ENCODE peak calls at places on chromosome X, in eight cellular contexts. S is fibroblast of the aortic adventitia; Y is non-pigmented ciliary epithelial cell; D is bronchial epithelial cell; X is CD8-positive, alpha-beta memory T cell; E is AG08395; M is aorta; P is amygdala. I is an unnamed sample.

GRCh38 chrX:109590176-109590575 is 34.8 kb downstream of the KCNE5 start:
- DNase-seq in S (no peak), Y (no peak), D (no peak), X (no peak), E (no peak), M (no peak), P (no peak), I (no peak)

GRCh38 chrX:17854521-17854920 is 6.6 kb downstream of the RAI2 start:
- DNase-seq in S (no peak), Y (no peak), D (no peak), X (no peak), E (no peak), M (no peak), P (no peak), I (no peak)

GRCh38 chrX:123169247-123169901 is 14.7 kb upstream of the GRIA3 start:
- DNase-seq in S (peak), Y (no peak), D (peak), X (no peak), E (no peak), M (no peak), P (no peak), I (no peak)

GRCh38 chrX:130594453-130594916 is 192.7 kb downstream of the RBMX2 start:
- DNase-seq in S (no peak), Y (no peak), D (no peak), X (no peak), E (no peak), M (no peak), P (peak), I (no peak)

GRCh38 chrX:46739736-46740135 is 19.2 kb downstream of the SLC9A7 start:
- DNase-seq in S (no peak), Y (no peak), D (no peak), X (no peak), E (no peak), M (no peak), P (no peak), I (no peak)

GRCh38 chrX:97616883-97617510 is 733.3 kb downstream of the RPA4 start:
- DNase-seq in S (peak), Y (peak), D (peak), X (no peak), E (peak), M (peak), P (no peak), I (peak)

GRCh38 chrX:25158635-25159034 is 142.9 kb upstream of the ARX start:
- DNase-seq in S (peak), Y (no peak), D (peak), X (no peak), E (no peak), M (no peak), P (no peak), I (no peak)

GRCh38 chrX:106612403-106612789 is 618 bp downstream of the RADX start:
- DNase-seq in S (no peak), Y (no peak), D (peak), X (no peak), E (no peak), M (no peak), P (no peak), I (no peak)

GRCh38 chrX:119236599-119237525 is 777 bp downstream of the PGRMC1 start:
- DNase-seq in S (peak), Y (no peak), D (peak), X (peak), E (peak), M (peak), P (peak), I (peak)

GRCh38 chrX:123083924-123084323 is 100.2 kb upstream of the GRIA3 start:
- DNase-seq in S (peak), Y (no peak), D (peak), X (no peak), E (peak), M (no peak), P (no peak), I (no peak)

GRCh38 chrX:16148896-16149295 is 18.4 kb upstream of the MAGEB17 start:
- DNase-seq in S (no peak), Y (no peak), D (peak), X (no peak), E (no peak), M (no peak), P (no peak), I (no peak)

GRCh38 chrX:115226929-115227328 is 7.0 kb downstream of the LRCH2 start:
- DNase-seq in S (peak), Y (no peak), D (peak), X (no peak), E (peak), M (no peak), P (no peak), I (no peak)

GRCh38 chrX:33336783-33337182 is 125.4 kb upstream of the DMD start:
- DNase-seq in S (peak), Y (no peak), D (peak), X (no peak), E (no peak), M (no peak), P (peak), I (no peak)

GRCh38 chrX:18146954-18147353 is 73.7 kb downstream of the BEND2 start:
- DNase-seq in S (peak), Y (no peak), D (peak), X (no peak), E (peak), M (no peak), P (no peak), I (no peak)

GRCh38 chrX:109635151-109635550 is 10.2 kb upstream of the KCNE5 start:
- DNase-seq in S (peak), Y (no peak), D (peak), X (no peak), E (peak), M (no peak), P (no peak), I (no peak)

GRCh38 chrX:39848243-39848642 is 249.5 kb downstream of the BCOR start:
- DNase-seq in S (peak), Y (no peak), D (no peak), X (no peak), E (no peak), M (no peak), P (no peak), I (no peak)

GRCh38 chrX:40474205-40474626 is 106.6 kb upstream of the ATP6AP2 start:
- DNase-seq in S (no peak), Y (no peak), D (peak), X (no peak), E (no peak), M (no peak), P (no peak), I (no peak)

GRCh38 chrX:95058815-95059214 is 1384.8 kb downstream of the FAM133A start:
- DNase-seq in S (peak), Y (no peak), D (peak), X (no peak), E (peak), M (no peak), P (no peak), I (no peak)

GRCh38 chrX:124540474-124540873 is 194.1 kb downstream of the SH2D1A start:
- DNase-seq in S (no peak), Y (no peak), D (peak), X (no peak), E (no peak), M (no peak), P (no peak), I (no peak)

GRCh38 chrX:131288738-131289511 is at the start of gene IGSF1:
- DNase-seq in S (no peak), Y (no peak), D (no peak), X (no peak), E (no peak), M (no peak), P (peak), I (no peak)

GRCh38 chrX:20409991-20410390 is 143.3 kb upstream of the RPS6KA3 start:
- DNase-seq in S (no peak), Y (no peak), D (no peak), X (no peak), E (no peak), M (no peak), P (no peak), I (no peak)

GRCh38 chrX:24100713-24101112 is 46.0 kb downstream of the EIF2S3 start:
- DNase-seq in S (peak), Y (no peak), D (no peak), X (no peak), E (no peak), M (no peak), P (no peak), I (no peak)

GRCh38 chrX:111365770-111366325 is 46.1 kb downstream of the DCX start:
- DNase-seq in S (no peak), Y (no peak), D (no peak), X (no peak), E (no peak), M (no peak), P (no peak), I (no peak)

GRCh38 chrX:54492340-54492739 is 3.7 kb downstream of the FGD1 start:
- DNase-seq in S (peak), Y (peak), D (peak), X (no peak), E (peak), M (peak), P (no peak), I (no peak)

GRCh38 chrX:131854586-131854985 is 168.5 kb upstream of the STK26 start:
- DNase-seq in S (peak), Y (no peak), D (peak), X (no peak), E (no peak), M (no peak), P (no peak), I (no peak)

I was measured in NK-92 treated with Interleukin-12 subunit alpha and Interleukin-12 subunit beta, amount 100 ng/mL, for 24 hours.